ENCODE peak calls at places on chromosomes 13 and 19, in four cellular contexts. B, K, W and C are unnamed samples.

GRCh38 chr13:42484396-42484795 is 89.6 kb upstream of the TNFSF11 start:
- DNase-seq in B (no peak), K (no peak), W (no peak), C (no peak)

GRCh38 chr13:21458816-21459701 is at the start of gene ZDHHC20:
- DNase-seq in B (peak; percentile 72), W (peak; percentile 93), K (peak; percentile 50), C (peak; percentile 90)

GRCh38 chr13:91531646-91532045 is 133.2 kb downstream of the GPC5 start:
- DNase-seq in B (no peak), W (no peak), K (no peak), C (no peak)

GRCh38 chr19:40530091-40530901 is 46.4 kb upstream of the SHKBP1 start:
- DNase-seq in K (peak; percentile 77), B (no peak), W (peak; percentile 97), C (peak; percentile 81)

GRCh38 chr13:20270163-20270865 is 38.2 kb upstream of the GJB6 start:
- DNase-seq in B (no peak), W (no peak), K (no peak), C (no peak)

GRCh38 chr19:47694466-47695273 is 18.6 kb upstream of the EHD2 start:
- DNase-seq in W (no peak), K (no peak), B (no peak), C (no peak)

GRCh38 chr13:86684402-86684801 is 885.2 kb upstream of the SLITRK6 start:
- DNase-seq in B (no peak), W (no peak), K (no peak), C (no peak)

GRCh38 chr19:20051841-20052768 is 12.8 kb upstream of the ZNF682 start:
- DNase-seq in B (peak; percentile 92), W (no peak), K (no peak), C (peak; percentile 99)

GRCh38 chr13:99956473-99957349 is 14.9 kb downstream of the ZIC5 start:
- DNase-seq in W (no peak), K (no peak), B (peak; percentile 81), C (peak; percentile 39)

GRCh38 chr13:84896128-84896527 is 903.1 kb downstream of the SLITRK6 start:
- DNase-seq in W (peak; percentile 5), B (peak; percentile 52), K (no peak), C (peak; percentile 47)

GRCh38 chr13:85974604-85975366 is 175.6 kb upstream of the SLITRK6 start:
- DNase-seq in W (no peak), K (no peak), B (no peak), C (no peak)

GRCh38 chr19:48966541-48967345 is 1.6 kb downstream of the FTL start:
- DNase-seq in B (no peak), K (no peak), W (no peak), C (no peak)

GRCh38 chr13:35672611-35673010 is 196.1 kb upstream of the MAB21L1 start:
- DNase-seq in B (no peak), K (no peak), W (no peak), C (no peak)

GRCh38 chr19:13865243-13865577 is 11.7 kb upstream of the NANOS3 start:
- DNase-seq in W (peak; percentile 44), K (no peak), B (no peak), C (no peak)

GRCh38 chr19:49502866-49503581 is 6.8 kb downstream of the RPS11 start:
- DNase-seq in B (peak; percentile 74), K (peak; percentile 69), W (no peak), C (no peak)

GRCh38 chr13:29946093-29946492 is 95.7 kb upstream of the UBL3 start:
- DNase-seq in W (no peak), K (no peak), B (no peak), C (no peak)

GRCh38 chr13:27423333-27423732 is 1.1 kb upstream of the GTF3A start:
- DNase-seq in W (no peak), B (no peak), K (no peak), C (no peak)

GRCh38 chr13:50033696-50034095 is 18.5 kb downstream of the KCNRG start:
- DNase-seq in B (no peak), K (no peak), W (no peak), C (no peak)

GRCh38 chr19:28292822-28293500 is 920.0 kb downstream of the UQCRFS1 start:
- DNase-seq in W (no peak), B (no peak), K (no peak), C (peak; percentile 45)

GRCh38 chr13:103815619-103816018 is 749.4 kb upstream of the SLC10A2 start:
- DNase-seq in W (no peak), K (no peak), B (no peak), C (no peak)

GRCh38 chr13:30355405-30355741 is 48.0 kb upstream of the KATNAL1 start:
- DNase-seq in W (peak; percentile 53), K (no peak), B (peak; percentile 49), C (peak; percentile 54)

GRCh38 chr13:46844431-46844830 is 47.5 kb upstream of the ESD start:
- DNase-seq in W (no peak), K (no peak), B (no peak), C (no peak)

GRCh38 chr19:31118926-31119325 is 230.3 kb downstream of the TSHZ3 start:
- DNase-seq in B (no peak), W (no peak), K (no peak), C (no peak)

GRCh38 chr13:101763191-101763590 is 310.7 kb downstream of the ITGBL1 start:
- DNase-seq in W (no peak), B (no peak), K (no peak), C (no peak)

GRCh38 chr13:80131204-80131603 is 209.7 kb downstream of the SPRY2 start:
- DNase-seq in B (no peak), W (no peak), K (peak; percentile 49), C (peak; percentile 31)

GRCh38 chr13:111897846-111898215 is 169.1 kb upstream of the SOX1 start:
- DNase-seq in W (no peak), B (no peak), K (no peak), C (no peak)

GRCh38 chr13:113533441-113533840 is 42.9 kb upstream of the DCUN1D2 start:
- DNase-seq in W (no peak), K (no peak), B (no peak), C (peak; percentile 15)

GRCh38 chr19:47225746-47226425 is 5.1 kb downstream of the BBC3 start:
- DNase-seq in K (peak; percentile 91), W (peak; percentile 92), B (peak; percentile 72), C (peak; percentile 84)

GRCh38 chr13:34164585-34164984 is 346.6 kb downstream of the RFC3 start:
- DNase-seq in W (no peak), K (no peak), B (no peak), C (no peak)

GRCh38 chr13:70310720-70311119 is 202.5 kb upstream of the KLHL1 start:
- DNase-seq in B (peak; percentile 58), K (no peak), W (no peak), C (peak; percentile 29)

GRCh38 chr19:5145521-5146511 is 176.9 kb downstream of the KDM4B start:
- DNase-seq in W (no peak), K (no peak), B (no peak), C (peak; percentile 10)

GRCh38 chr13:73365681-73366080 is 306.9 kb downstream of the KLF5 start:
- DNase-seq in K (peak; percentile 6), W (no peak), B (no peak), C (no peak)

GRCh38 chr13:97068146-97068545 is 73.9 kb upstream of the OXGR1 start:
- DNase-seq in K (no peak), B (no peak), W (no peak), C (no peak)

GRCh38 chr13:57969961-57970360 is 338.4 kb downstream of the PCDH17 start:
- DNase-seq in B (no peak), K (no peak), W (no peak), C (no peak)

GRCh38 chr13:24277721-24278120 is 31.7 kb upstream of the C1QTNF9 start:
- DNase-seq in B (no peak), W (no peak), K (no peak), C (no peak)

GRCh38 chr19:20662421-20663105 is 1.2 kb upstream of the ZNF626 start:
- DNase-seq in K (no peak), W (no peak), B (no peak), C (no peak)

GRCh38 chr13:75621147-75621546 is 15.0 kb upstream of the LMO7 start:
- DNase-seq in W (no peak), K (no peak), B (no peak), C (no peak)
- TF ChIP-seq HMGXB4 in W (no peak), K (no peak), B (no peak), C (no peak)

DNA sequence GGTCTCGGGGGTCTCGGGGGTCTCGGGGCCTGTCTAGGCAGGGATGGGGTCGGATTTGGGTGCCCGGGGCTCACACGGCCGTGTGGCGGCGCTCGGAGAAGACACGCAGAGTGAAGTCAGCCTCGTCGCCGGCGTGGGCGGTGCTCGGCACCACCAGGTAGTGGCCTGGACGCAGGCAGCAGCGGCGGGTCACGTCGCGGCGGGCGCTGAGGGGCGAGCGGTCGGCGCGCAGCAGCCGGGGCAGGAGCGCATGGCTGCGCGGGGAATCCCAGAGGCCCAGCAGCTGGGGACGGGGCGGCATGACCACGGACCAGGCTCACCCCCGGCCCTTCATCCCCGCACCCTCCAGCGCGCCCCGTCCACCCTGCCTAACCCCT is 8.2 kb downstream of the CAPN12 start:
- DNase-seq in B (no peak), W (peak; percentile 73), K (peak; percentile 80), C (peak; percentile 60)
- TF ChIP-seq HMGXB4 in B (no peak), W (no peak), K (no peak), C (no peak)

DNA sequence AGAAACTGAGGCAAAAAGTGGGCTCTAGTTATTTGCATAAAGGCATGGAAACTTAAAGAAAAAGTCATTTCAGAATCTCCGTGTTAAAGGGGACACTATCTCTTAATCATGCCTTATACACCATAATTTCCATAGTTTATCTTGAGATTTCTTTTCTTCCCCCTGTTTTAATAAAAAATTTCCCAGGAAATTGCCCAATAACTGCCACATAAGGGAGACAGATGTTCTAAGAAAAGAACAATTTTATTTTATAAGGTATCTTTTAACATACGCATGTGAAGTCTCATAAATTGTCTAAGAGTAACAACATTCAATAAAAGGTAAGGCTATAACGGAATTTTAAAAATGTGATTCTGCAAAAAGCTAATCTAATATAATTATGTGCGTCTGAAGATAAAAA is 371.3 kb downstream of the IRS2 start:
- DNase-seq in W (no peak), B (no peak), K (no peak), C (no peak)
- TF ChIP-seq HMGXB4 in W (no peak), B (no peak), K (no peak), C (no peak)

GRCh38 chr19:3283886-3284657 is 59.6 kb downstream of the CELF5 start:
- DNase-seq in B (no peak), K (no peak), W (no peak), C (no peak)
- TF ChIP-seq HMGXB4 in B (no peak), K (no peak), W (no peak), C (no peak)

DNA sequence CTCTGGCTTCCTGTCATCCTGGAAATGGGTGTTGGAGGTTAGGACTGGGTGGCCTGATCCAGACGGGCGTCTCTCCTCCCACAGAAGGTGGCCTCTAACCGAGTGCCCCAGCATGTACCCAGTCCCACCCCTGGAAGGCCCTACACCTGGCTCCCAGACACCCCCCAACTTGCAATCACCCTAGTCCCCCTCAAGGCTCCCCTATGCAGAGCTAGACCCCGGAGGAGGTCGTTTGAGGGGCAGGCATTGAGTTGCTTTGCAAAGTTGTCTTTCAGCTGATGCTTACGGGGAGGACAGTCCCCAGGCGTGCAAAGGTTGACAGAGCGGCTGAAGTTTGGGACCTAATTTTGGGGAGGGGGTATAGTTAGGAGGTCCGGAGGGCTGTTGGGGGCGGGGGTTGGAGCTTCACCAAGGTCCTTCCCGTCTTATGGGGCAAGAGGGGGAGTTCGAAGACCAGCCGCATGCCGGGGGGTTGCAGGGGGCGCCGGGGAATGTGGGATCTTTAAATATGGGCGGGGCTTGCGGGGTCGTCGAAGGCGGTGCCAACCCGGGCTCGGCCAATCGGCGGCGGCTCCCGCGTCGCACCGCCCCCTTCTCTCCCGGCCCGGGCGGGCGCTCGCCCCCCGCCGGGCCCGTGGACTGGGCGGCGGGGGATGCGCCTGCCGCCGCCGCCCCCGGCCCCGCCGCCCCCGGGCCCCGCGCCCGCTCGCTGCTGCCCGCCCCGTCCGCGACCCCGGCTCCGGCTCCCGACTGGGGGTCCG is at the start of gene KCNN1:
- DNase-seq in K (peak; percentile 71), B (no peak), W (peak; percentile 99), C (peak; percentile 76)
- TF ChIP-seq HMGXB4 in K (no peak), B (no peak), W (no peak), C (no peak)